ENCODE peak calls at places on chromosomes 6 and 20, in five cellular contexts. One of them, this sample, is unnamed. For H3K9me3 and H3K4me1, the result is how much of the 10 kb centered on the place peaks cover.

GRCh38 chr6:30263734-30264133 is 50.5 kb upstream of the TRIM26 start:
- DNase-seq in mammary epithelial cell: peak
- DNase-seq in heart left ventricle: no peak
- DNase-seq in DND-41: no peak
- DNase-seq in trophoblast cell: peak
- DNase-seq in this sample: no peak

GRCh38 chr6:105291525-105291924 is 111.4 kb downstream of the PREP start:
- DNase-seq in mammary epithelial cell: no peak
- DNase-seq in heart left ventricle: no peak
- DNase-seq in DND-41: no peak
- DNase-seq in trophoblast cell: no peak
- DNase-seq in this sample: no peak

GRCh38 chr6:148760568-148761531 is 14.0 kb downstream of the UST start:
- DNase-seq in mammary epithelial cell: peak
- DNase-seq in heart left ventricle: peak
- DNase-seq in DND-41: peak
- DNase-seq in trophoblast cell: no peak
- DNase-seq in this sample: peak

GRCh38 chr6:16237242-16237641 is 1.1 kb upstream of the GMPR start:
- DNase-seq in mammary epithelial cell: no peak
- DNase-seq in heart left ventricle: no peak
- DNase-seq in DND-41: no peak
- DNase-seq in trophoblast cell: no peak
- DNase-seq in this sample: no peak

GRCh38 chr20:22974354-22974753 is 60.8 kb upstream of the SSTR4 start:
- DNase-seq in mammary epithelial cell: peak
- DNase-seq in heart left ventricle: no peak
- DNase-seq in DND-41: no peak
- DNase-seq in trophoblast cell: peak
- DNase-seq in this sample: no peak

GRCh38 chr20:48524582-48524981 is 303.2 kb downstream of the PREX1 start:
- DNase-seq in mammary epithelial cell: no peak
- DNase-seq in heart left ventricle: no peak
- DNase-seq in DND-41: no peak
- DNase-seq in trophoblast cell: no peak
- DNase-seq in this sample: no peak

GRCh38 chr20:47266847-47267515 is 89.5 kb downstream of the ZMYND8 start:
- DNase-seq in mammary epithelial cell: no peak
- DNase-seq in heart left ventricle: no peak
- DNase-seq in DND-41: peak
- DNase-seq in trophoblast cell: no peak
- DNase-seq in this sample: no peak

GRCh38 chr6:95266537-95267258 is 310.6 kb upstream of the MANEA start:
- DNase-seq in mammary epithelial cell: peak
- DNase-seq in heart left ventricle: no peak
- DNase-seq in DND-41: no peak
- DNase-seq in trophoblast cell: no peak
- DNase-seq in this sample: no peak

GRCh38 chr20:58107533-58107932 is 120.9 kb downstream of the ANKRD60 start:
- DNase-seq in mammary epithelial cell: no peak
- DNase-seq in heart left ventricle: no peak
- DNase-seq in DND-41: no peak
- DNase-seq in trophoblast cell: no peak
- DNase-seq in this sample: no peak

GRCh38 chr6:54244430-54244829 is 63.8 kb upstream of the TINAG start:
- DNase-seq in mammary epithelial cell: peak
- DNase-seq in heart left ventricle: no peak
- DNase-seq in DND-41: no peak
- DNase-seq in trophoblast cell: no peak
- DNase-seq in this sample: no peak

GRCh38 chr6:151501511-151502136 is 7.8 kb downstream of the CCDC170 start:
- DNase-seq in mammary epithelial cell: no peak
- DNase-seq in heart left ventricle: no peak
- DNase-seq in DND-41: no peak
- DNase-seq in trophoblast cell: no peak
- DNase-seq in this sample: no peak
- H3K27ac ChIP-seq in mammary epithelial cell: no peak
- H3K27ac ChIP-seq in heart left ventricle: no peak
- H3K27ac ChIP-seq in DND-41: no peak
- H3K27ac ChIP-seq in trophoblast cell: no peak
- H3K27ac ChIP-seq in this sample: no peak

DNA sequence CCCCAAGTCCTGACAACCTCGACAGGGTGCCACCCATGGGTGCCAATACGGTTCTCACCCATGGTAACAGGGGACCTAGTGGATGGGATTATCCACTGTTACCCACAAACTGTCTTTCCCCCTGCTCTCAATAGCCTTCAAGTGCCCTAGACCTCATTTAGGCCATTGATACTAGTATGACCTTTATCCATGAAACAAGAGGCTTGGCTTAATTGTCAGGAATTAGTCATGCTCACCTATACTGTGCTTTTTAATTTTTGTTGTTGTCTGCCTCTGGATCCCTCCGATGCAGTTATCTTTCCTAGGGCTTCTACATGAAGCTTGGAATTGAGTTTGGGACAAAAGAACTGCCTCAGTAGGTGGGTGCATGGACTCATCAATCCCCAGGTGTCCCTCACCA is 11.8 kb upstream of the IL22RA2 start:
- DNase-seq in mammary epithelial cell: no peak
- DNase-seq in heart left ventricle: no peak
- DNase-seq in DND-41: no peak
- DNase-seq in trophoblast cell: no peak
- DNase-seq in this sample: no peak
- H3K9me3 ChIP-seq in mammary epithelial cell: under half
- H3K9me3 ChIP-seq in heart left ventricle: half or more
- H3K9me3 ChIP-seq in DND-41: half or more
- H3K9me3 ChIP-seq in trophoblast cell: under half
- H3K9me3 ChIP-seq in this sample: under half

GRCh38 chr20:44648068-44648467 is 3.4 kb downstream of the ADA start:
- DNase-seq in mammary epithelial cell: no peak
- DNase-seq in heart left ventricle: no peak
- DNase-seq in DND-41: peak
- DNase-seq in trophoblast cell: no peak
- DNase-seq in this sample: no peak
- H3K4me1 ChIP-seq in mammary epithelial cell: under half
- H3K4me1 ChIP-seq in heart left ventricle: under half
- H3K4me1 ChIP-seq in DND-41: half or more
- H3K4me1 ChIP-seq in trophoblast cell: under half
- H3K4me1 ChIP-seq in this sample: half or more

DNA sequence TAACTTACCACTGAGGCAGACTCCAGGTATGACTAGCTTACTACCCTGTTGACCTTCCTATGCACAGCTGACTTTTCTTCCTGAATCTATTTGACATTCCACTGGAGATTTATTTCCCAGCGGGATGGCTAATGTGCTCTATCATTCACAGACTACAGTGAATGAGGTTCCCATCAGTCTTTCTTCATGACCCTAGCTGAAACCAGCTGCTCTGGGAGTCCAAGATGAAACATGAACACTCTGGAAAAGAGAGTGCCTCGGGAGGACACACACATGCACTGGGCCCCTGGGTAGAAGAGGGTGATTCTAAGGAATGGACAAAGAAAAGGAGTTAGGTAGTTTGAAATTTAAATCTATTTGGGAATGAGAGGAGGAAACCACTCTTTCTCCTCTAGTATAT is 82.6 kb upstream of the DST start:
- DNase-seq in mammary epithelial cell: no peak
- DNase-seq in heart left ventricle: no peak
- DNase-seq in DND-41: no peak
- DNase-seq in trophoblast cell: no peak
- DNase-seq in this sample: no peak
- H3K27ac ChIP-seq in mammary epithelial cell: no peak
- H3K27ac ChIP-seq in heart left ventricle: peak
- H3K27ac ChIP-seq in DND-41: no peak
- H3K27ac ChIP-seq in trophoblast cell: no peak
- H3K27ac ChIP-seq in this sample: no peak

This sample was measured in CD4-positive, alpha-beta memory T cell.